ENCODE peak calls at places on chromosomes 4 and X, in six cellular contexts. T, U, B, P, C and O are unnamed samples.

GRCh38 chrX:140508958-140509357 is 4.1 kb upstream of the SOX3 start:
- DNase-seq in T (peak), U (no peak), B (no peak), P (no peak), C (no peak), O (no peak)

GRCh38 chrX:45070116-45071007 is 130.3 kb downstream of the DIPK2B start:
- DNase-seq in T (peak), U (peak), B (peak), P (no peak), C (peak), O (peak)

GRCh38 chrX:115949900-115950822 is 220.4 kb upstream of the AGTR2 start:
- DNase-seq in T (peak), U (peak), B (no peak), P (no peak), C (no peak), O (no peak)

GRCh38 chr4:176436500-176436973 is 116.8 kb downstream of the SPCS3 start:
- DNase-seq in T (no peak), U (no peak), B (no peak), P (no peak), C (no peak), O (peak)

GRCh38 chrX:46710425-46710824 is 48.5 kb downstream of the SLC9A7 start:
- DNase-seq in T (no peak), U (peak), B (no peak), P (no peak), C (no peak), O (peak)

GRCh38 chr4:48831532-48832015 is 686 bp downstream of the OCIAD1 start:
- DNase-seq in T (no peak), U (no peak), B (peak), P (no peak), C (no peak), O (no peak)

GRCh38 chr4:66688674-66689073 is 856.6 kb downstream of the CENPC start:
- DNase-seq in T (peak), U (no peak), B (no peak), P (no peak), C (no peak), O (peak)

GRCh38 chr4:186161138-186161537 is 30.2 kb upstream of the CYP4V2 start:
- DNase-seq in T (no peak), U (no peak), B (peak), P (no peak), C (no peak), O (no peak)

GRCh38 chr4:82268050-82268825 is 105.6 kb downstream of the HNRNPD start:
- DNase-seq in T (peak), U (peak), B (no peak), P (peak), C (peak), O (peak)

GRCh38 chr4:7911044-7911578 is 28.6 kb downstream of the AFAP1 start:
- DNase-seq in T (peak), U (no peak), B (no peak), P (no peak), C (no peak), O (peak)
- TF ChIP-seq CHD2 in T (no peak), U (no peak), B (no peak), P (no peak), C (no peak), O (no peak)

GRCh38 chr4:89214308-89214707 is 93.3 kb downstream of the GPRIN3 start:
- DNase-seq in T (no peak), U (no peak), B (no peak), P (no peak), C (no peak), O (no peak)
- TF ChIP-seq CHD2 in T (no peak), U (no peak), B (no peak), P (no peak), C (no peak), O (no peak)

DNA sequence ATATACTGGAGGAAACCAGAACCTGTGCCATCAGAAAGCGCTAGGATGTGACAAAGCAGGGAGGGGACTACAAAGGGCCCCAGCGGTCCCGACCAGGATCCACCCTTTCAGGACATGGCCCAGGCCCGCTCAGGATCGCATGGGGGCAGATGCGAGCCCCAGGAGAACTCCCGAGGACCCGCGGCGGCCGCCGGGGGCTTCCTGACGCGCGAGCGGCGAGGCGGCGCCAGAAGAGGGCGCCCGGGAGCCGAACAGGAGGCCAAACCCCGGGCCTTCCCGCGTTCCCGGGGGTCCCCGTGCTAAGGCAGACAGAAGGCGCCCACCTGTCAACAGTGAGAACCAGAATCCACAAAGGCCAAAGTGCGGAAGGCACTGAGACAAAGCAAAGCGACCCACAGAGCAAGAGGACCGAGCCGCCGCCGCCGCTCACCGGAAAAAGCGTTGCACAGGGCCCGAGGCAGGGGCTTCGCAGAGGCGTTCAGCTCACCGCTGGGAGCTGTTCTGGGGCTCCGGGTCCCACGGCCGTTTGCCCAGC is 7.3 kb upstream of the OPN1LW start:
- DNase-seq in T (peak), U (peak), B (no peak), P (peak), C (peak), O (peak)
- TF ChIP-seq CHD2 in T (no peak), U (no peak), B (no peak), P (no peak), C (no peak), O (no peak)

GRCh38 chr4:90126805-90127204 is 389 bp upstream of the CCSER1 start:
- DNase-seq in T (no peak), U (no peak), B (no peak), P (no peak), C (no peak), O (no peak)
- TF ChIP-seq CHD2 in T (no peak), U (no peak), B (no peak), P (no peak), C (no peak), O (no peak)

GRCh38 chrX:94365736-94366135 is 691.7 kb downstream of the FAM133A start:
- DNase-seq in T (no peak), U (no peak), B (no peak), P (no peak), C (no peak), O (no peak)

GRCh38 chrX:94361241-94361640 is 687.2 kb downstream of the FAM133A start:
- DNase-seq in T (no peak), U (no peak), B (no peak), P (no peak), C (no peak), O (no peak)
- TF ChIP-seq CHD2 in T (no peak), U (no peak), B (no peak), P (no peak), C (no peak), O (no peak)

DNA sequence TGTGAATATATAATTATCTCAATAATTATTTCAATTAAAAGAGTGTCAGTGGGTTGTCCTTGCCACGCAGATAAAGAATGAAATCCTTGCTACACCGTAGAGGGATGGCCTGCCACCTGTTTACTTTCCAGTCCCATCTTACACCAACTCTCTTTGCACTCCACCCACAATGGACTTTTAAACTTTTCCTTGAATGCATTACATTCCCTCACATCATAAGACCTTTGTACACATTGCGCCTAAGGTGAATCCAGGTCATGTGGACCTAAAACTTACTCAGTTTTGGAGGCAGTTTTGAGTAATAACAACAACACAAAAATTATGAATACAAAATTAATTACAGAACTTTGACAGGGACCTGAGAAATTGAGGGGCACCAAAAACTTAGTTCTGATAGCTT is 78.7 kb upstream of the PDE5A start:
- DNase-seq in T (no peak), U (peak), B (no peak), P (no peak), C (no peak), O (no peak)
- TF ChIP-seq CHD2 in T (no peak), U (no peak), B (no peak), P (no peak), C (no peak), O (no peak)

GRCh38 chrX:2874222-2875135 is 45.7 kb downstream of the GYG2 start:
- DNase-seq in T (no peak), U (no peak), B (no peak), P (no peak), C (peak), O (no peak)

GRCh38 chrX:2875136-2875481 is 46.4 kb downstream of the GYG2 start:
- DNase-seq in T (no peak), U (no peak), B (no peak), P (no peak), C (no peak), O (no peak)

GRCh38 chrX:2878563-2878962 is 49.8 kb downstream of the GYG2 start:
- DNase-seq in T (no peak), U (no peak), B (no peak), P (no peak), C (no peak), O (no peak)

GRCh38 chrX:2872937-2873336 is 44.2 kb downstream of the GYG2 start:
- DNase-seq in T (no peak), U (no peak), B (no peak), P (no peak), C (no peak), O (no peak)

DNA sequence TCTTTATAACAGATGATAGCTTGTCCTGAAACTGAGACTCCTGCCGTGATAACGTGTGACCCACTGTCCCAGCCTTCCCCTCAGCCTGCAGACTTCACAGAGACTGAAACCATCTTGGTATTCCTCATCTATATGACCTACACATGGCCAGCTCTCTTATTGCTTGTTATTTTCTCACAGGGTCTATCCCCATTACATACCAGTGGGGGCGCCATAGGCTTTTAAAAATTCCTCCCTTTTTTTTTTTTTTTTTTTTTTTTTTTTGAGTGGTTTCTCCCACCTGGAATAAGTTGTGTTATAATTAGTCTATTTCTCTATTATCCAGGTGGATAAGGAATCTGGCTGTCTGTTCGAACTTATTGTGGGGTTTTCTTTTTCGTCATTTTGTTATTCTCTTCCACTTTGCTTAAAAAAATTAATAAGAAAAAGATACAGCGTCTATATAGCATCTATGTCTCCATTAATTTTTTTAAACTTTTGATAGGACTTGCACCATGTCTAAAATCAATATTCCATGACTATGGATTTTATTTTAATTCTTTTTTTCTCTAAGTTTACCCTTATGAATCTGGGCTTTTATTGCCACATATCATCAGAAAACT is 47.2 kb downstream of the GYG2 start:
- DNase-seq in T (peak), U (peak), B (no peak), P (no peak), C (no peak), O (no peak)
- TF ChIP-seq CHD2 in T (no peak), U (no peak), B (no peak), P (no peak), C (no peak), O (no peak)

GRCh38 chrX:38262715-38263620 is 42.3 kb upstream of the SRPX start:
- DNase-seq in T (no peak), U (no peak), B (no peak), P (no peak), C (no peak), O (no peak)

GRCh38 chrX:38256019-38256418 is 35.3 kb upstream of the SRPX start:
- DNase-seq in T (no peak), U (no peak), B (no peak), P (no peak), C (no peak), O (no peak)

GRCh38 chrX:38260231-38260630 is 39.6 kb upstream of the SRPX start:
- DNase-seq in T (peak), U (peak), B (no peak), P (peak), C (peak), O (peak)
- TF ChIP-seq CHD2 in T (no peak), U (no peak), B (no peak), P (no peak), C (no peak), O (no peak)

GRCh38 chr4:180203349-180203748 is 2039.9 kb upstream of the TENM3 start:
- DNase-seq in T (no peak), U (no peak), B (peak), P (no peak), C (no peak), O (no peak)
- TF ChIP-seq CHD2 in T (no peak), U (no peak), B (no peak), P (no peak), C (no peak), O (no peak)

DNA sequence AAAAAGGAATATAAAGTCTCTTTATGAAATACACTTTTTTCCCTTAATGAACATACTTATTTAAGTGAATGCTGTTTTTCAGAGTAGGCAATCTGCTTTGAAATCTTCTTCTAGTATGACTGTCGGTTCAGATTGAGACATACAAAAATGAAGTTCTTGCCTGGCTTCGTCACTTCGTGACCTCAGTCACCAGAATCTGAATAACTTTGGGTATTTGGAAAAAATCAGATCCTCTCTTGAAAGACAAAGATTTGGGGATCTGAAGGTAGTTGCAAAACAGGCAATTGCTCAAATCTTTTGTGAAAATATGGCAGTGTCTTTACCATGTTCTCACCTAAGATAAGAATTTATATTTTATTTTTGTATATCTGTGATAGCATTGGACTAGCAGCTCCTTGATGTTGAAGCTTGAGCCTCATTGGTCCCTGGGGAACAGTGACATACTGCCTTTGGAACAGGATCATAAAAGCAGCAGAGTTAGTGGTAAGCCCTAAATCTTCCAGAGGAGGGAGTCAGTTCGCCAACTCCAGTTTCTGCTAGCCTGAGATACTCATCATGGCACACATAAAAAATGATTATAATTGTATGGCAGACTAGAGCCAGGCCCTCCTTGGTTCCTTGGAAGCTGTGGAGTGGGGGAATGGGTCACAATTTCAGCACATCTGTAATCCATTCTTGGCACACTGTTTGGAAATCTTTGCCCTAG is 4.9 kb downstream of the ARFIP1 start:
- DNase-seq in T (peak), U (peak), B (no peak), P (no peak), C (peak), O (peak)
- TF ChIP-seq CHD2 in T (no peak), U (no peak), B (no peak), P (no peak), C (no peak), O (no peak)